ENCODE peak calls at places on chromosomes 7 and 10, in eight cellular contexts. W is HepG2, X is neural progenitor cell, M is neuronal stem cell, U is Karpas-422, I is IMR-90, V is fibroblast of lung, R is SK-N-SH. N is an unnamed sample.

GRCh38 chr7:23295401-23295697 is 3.8 kb upstream of the MALSU1 start:
- DNase-seq in W (no peak), U (no peak), I (no peak), X (no peak), V (no peak), M (no peak), R (no peak), N (no peak)

GRCh38 chr7:132750530-132751281 is 174.4 kb upstream of the PLXNA4 start:
- DNase-seq in W (no peak), I (peak; percentile 45), U (no peak), M (no peak), V (peak; percentile 59), R (no peak), X (no peak), N (no peak)

GRCh38 chr7:126436213-126436868 is 816.4 kb downstream of the GRM8 start:
- DNase-seq in R (no peak), U (no peak), W (no peak), V (no peak), M (no peak), I (no peak), X (no peak), N (no peak)

GRCh38 chr7:88254721-88255120 is 34.9 kb upstream of the SRI start:
- DNase-seq in M (no peak), W (peak; percentile 3), R (no peak), V (peak; percentile 7), U (no peak), I (no peak), X (no peak), N (peak; percentile 98)

GRCh38 chr7:108135446-108136190 is 5.5 kb upstream of the LAMB4 start:
- DNase-seq in I (no peak), M (no peak), V (no peak), U (peak; percentile 52), W (no peak), X (no peak), R (no peak), N (no peak)

GRCh38 chr10:83680470-83680891 is 458.8 kb upstream of the GHITM start:
- DNase-seq in R (no peak), U (no peak), W (no peak), I (no peak), M (no peak), X (no peak), V (no peak), N (no peak)

GRCh38 chr7:30771859-30772429 is 727 bp downstream of the MINDY4 start:
- DNase-seq in R (peak; percentile 65), M (no peak), V (no peak), I (no peak), U (peak; percentile 50), W (no peak), X (peak; percentile 19), N (no peak)

GRCh38 chr10:48885376-48885775 is 54.3 kb downstream of the LRRC18 start:
- DNase-seq in I (no peak), U (peak; percentile 44), M (no peak), R (peak; percentile 70), X (peak; percentile 43), V (no peak), W (peak; percentile 3), N (no peak)

GRCh38 chr7:97012293-97013005 is 7.1 kb downstream of the DLX6 start:
- DNase-seq in V (no peak), W (no peak), U (no peak), X (peak; percentile 70), M (no peak), I (no peak), R (no peak), N (no peak)

GRCh38 chr10:101467286-101467770 is 113.4 kb downstream of the BTRC start:
- DNase-seq in R (peak; percentile 52), V (peak; percentile 83), X (peak; percentile 89), W (peak; percentile 67), U (peak; percentile 74), I (peak; percentile 78), M (peak; percentile 72), N (peak; percentile 73)

GRCh38 chr10:124036746-124037145 is 56.7 kb downstream of the CHST15 start:
- DNase-seq in M (no peak), R (no peak), W (no peak), V (no peak), X (no peak), U (no peak), I (no peak), N (no peak)
- H3K4me2 ChIP-seq in M (no peak overlapping the region), R (no peak overlapping the region), W (no peak overlapping the region), V (no peak overlapping the region), X (no peak overlapping the region), U (no peak overlapping the region), I (no peak overlapping the region), N (no peak overlapping the region)

GRCh38 chr10:30106987-30107386 is 47.6 kb upstream of the JCAD start:
- DNase-seq in X (no peak), U (no peak), V (no peak), W (no peak), R (no peak), I (no peak), M (no peak), N (no peak)

GRCh38 chr10:30114401-30114800 is 55.0 kb upstream of the JCAD start:
- DNase-seq in I (no peak), V (no peak), R (no peak), X (no peak), M (no peak), W (no peak), U (no peak), N (no peak)

GRCh38 chr10:30115391-30116253 is 56.2 kb upstream of the JCAD start:
- DNase-seq in R (no peak), X (peak; percentile 21), I (peak; percentile 23), V (no peak), U (no peak), W (no peak), M (no peak), N (no peak)

GRCh38 chr10:30114871-30115270 is 55.5 kb upstream of the JCAD start:
- DNase-seq in W (no peak), R (peak; percentile 56), M (no peak), I (peak; percentile 26), X (peak; percentile 32), U (no peak), V (peak; percentile 38), N (no peak)

DNA sequence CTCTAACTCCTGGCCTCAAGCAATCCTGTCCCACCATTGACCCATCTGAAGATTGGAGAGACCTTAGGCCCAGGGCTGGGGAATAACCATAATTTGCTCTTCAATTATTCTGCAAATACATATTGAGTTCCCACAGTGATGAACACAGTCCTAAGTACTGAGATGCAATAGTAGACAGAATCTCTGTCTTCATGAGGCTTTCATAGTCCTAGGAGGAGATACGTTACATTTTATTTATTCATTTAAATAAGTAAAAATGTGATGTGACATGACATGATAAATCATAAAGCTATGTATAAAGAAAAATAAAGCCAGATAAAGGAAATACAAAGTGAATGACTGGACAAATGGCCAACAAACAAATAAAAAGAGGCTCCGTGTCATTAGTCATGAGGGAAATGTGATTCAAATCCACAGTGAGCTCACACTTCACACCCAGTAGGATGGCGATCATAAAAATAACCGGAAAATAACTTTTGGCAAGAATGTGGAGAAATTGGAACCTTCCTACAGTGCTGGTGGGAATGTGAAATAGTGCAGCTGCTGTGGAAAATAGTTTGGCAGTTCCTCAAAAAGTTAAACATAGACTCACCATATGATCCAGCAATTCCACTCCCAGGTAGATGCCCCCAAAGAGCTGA is 52.1 kb upstream of the JCAD start:
- DNase-seq in X (no peak), M (no peak), U (no peak), V (peak; percentile 90), R (no peak), I (peak; percentile 89), W (no peak), N (no peak)
- H3K9ac ChIP-seq in X (no peak overlapping the region), M (no peak overlapping the region), U (no peak overlapping the region), V (no peak overlapping the region), R (no peak overlapping the region), I (no peak overlapping the region), W (no peak overlapping the region), N (no peak overlapping the region)

GRCh38 chr7:924541-925231 is 29.8 kb downstream of the ADAP1 start:
- DNase-seq in W (no peak), V (no peak), I (peak; percentile 12), U (no peak), X (no peak), M (no peak), R (no peak), N (no peak)

GRCh38 chr7:921581-922333 is 32.7 kb downstream of the ADAP1 start:
- DNase-seq in V (no peak), M (no peak), I (no peak), X (no peak), R (no peak), W (no peak), U (no peak), N (no peak)

GRCh38 chr7:922334-923107 is 32.0 kb downstream of the ADAP1 start:
- DNase-seq in M (no peak), R (no peak), I (no peak), X (no peak), W (no peak), V (no peak), U (no peak), N (no peak)

GRCh38 chr7:925601-926000 is 28.9 kb downstream of the ADAP1 start:
- DNase-seq in M (no peak), W (no peak), X (no peak), I (no peak), U (no peak), R (no peak), V (no peak), N (no peak)

DNA sequence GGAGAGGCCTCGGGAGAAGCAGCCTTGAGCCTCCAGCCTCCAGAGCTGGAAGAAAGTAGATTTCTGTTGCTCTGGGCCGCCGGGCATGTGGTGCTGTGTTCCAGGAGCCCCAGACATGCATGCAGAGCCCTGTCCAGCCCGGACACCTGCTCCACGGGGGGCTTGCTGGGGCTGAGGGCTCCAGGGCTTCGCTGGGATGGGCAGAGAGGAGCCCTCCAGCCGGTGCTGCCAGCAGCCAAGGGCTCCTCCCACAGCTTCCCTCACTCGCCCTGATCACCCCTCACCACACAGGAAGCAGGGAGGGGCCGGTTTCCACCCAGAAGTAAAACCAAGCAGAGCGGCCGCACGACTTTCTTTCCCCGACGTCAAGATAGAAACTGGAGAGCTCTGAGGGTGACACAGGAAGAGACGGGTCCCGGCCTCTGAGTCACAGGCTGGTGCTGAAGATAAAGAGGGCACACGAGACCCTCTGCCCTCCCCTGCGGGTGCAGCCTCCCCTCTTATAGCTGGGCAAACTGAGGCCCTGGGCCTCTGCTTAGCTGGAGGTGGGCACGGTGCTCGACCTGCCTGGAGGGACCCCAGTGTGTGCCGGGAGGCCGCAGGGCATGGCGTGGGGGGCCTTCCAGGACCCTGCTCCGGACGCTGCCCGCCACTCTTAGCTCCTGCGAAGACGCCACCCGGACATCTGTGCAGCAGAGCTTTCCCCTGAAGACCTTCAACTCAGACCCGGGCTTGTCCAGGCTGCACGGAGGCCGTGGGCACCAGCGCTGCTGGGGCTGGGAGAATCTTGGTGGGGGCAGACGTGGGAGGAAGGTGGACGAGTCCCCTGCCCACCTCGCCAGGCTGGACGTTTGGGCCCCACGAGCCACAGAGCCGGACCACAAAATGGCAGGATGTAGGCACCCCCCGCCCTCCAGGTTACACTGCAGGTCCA is 31.1 kb downstream of the ADAP1 start:
- DNase-seq in R (no peak), V (peak; percentile 44), I (peak; percentile 47), W (no peak), U (peak; percentile 77), M (no peak), X (no peak), N (no peak)
- H3K4me3 ChIP-seq in R (no peak overlapping the region), V (no peak overlapping the region), I (no peak overlapping the region), W (no peak overlapping the region), U (no peak overlapping the region), M (no peak overlapping the region), X (no peak overlapping the region), N (no peak overlapping the region)

DNA sequence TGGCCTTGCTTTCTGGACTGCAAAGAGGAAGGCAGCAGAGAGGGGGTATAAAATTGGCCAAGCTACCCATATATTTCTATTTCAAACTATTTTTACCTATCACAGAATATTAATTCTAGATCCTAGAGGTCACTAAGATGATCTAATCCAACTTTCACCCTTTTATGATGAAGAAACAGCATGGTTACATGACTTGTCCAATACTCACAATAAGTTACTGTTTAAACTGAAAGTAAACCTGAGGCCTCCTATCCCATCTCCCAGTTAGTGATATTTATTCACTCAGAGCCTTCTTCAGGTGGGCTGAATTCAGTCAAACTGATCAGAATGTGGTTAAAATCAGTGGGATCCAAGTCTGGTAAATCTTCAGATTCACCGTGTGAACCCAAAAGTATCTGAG is 1345.1 kb downstream of the XPNPEP1 start:
- DNase-seq in U (no peak), V (no peak), W (no peak), M (no peak), I (no peak), R (no peak), X (no peak), N (no peak)
- H3K4me2 ChIP-seq in U (no peak overlapping the region), V (no peak overlapping the region), W (no peak overlapping the region), M (no peak overlapping the region), I (no peak overlapping the region), R (no peak overlapping the region), X (no peak overlapping the region), N (no peak overlapping the region)

N was measured in mammary epithelial cell.